ENCODE peak calls at places on chromosome 17, in eight cellular contexts. D, O, H, F, Y, M, I and X are unnamed samples.
A peak's percentile ranks its signal among the peaks of the same experiment; 100 is the strongest.

GRCh38 chr17:33974276-33974675 is 280.8 kb upstream of the CCL2 start:
- DNase-seq in D (no peak), O (no peak), H (no peak), F (no peak), Y (no peak), M (no peak), I (no peak), X (no peak)

GRCh38 chr17:79874329-79874981 is 35.2 kb upstream of the CBX4 start:
- DNase-seq in D (no peak), O (peak; percentile 53), H (peak; percentile 55), F (no peak), Y (no peak), M (no peak), I (peak; percentile 51), X (no peak)

GRCh38 chr17:4901108-4901647 is 1.7 kb downstream of the CHRNE start:
- DNase-seq in D (no peak), O (no peak), H (no peak), F (no peak), Y (no peak), M (no peak), I (no peak), X (no peak)

GRCh38 chr17:948284-948852 is 31.2 kb downstream of the NXN start:
- DNase-seq in D (peak; percentile 55), O (no peak), H (no peak), F (peak; percentile 50), Y (no peak), M (no peak), I (no peak), X (no peak)

GRCh38 chr17:1460233-1460632 is 4.2 kb upstream of the CRK start:
- DNase-seq in D (no peak), O (peak; percentile 75), H (peak; percentile 73), F (peak; percentile 58), Y (no peak), M (no peak), I (no peak), X (peak; percentile 70)

GRCh38 chr17:32954477-32954876 is 26.5 kb downstream of the TMEM98 start:
- DNase-seq in D (no peak), O (no peak), H (peak; percentile 85), F (no peak), Y (no peak), M (no peak), I (no peak), X (peak; percentile 60)

GRCh38 chr17:5122586-5123342 is 6.9 kb downstream of the USP6 start:
- DNase-seq in D (peak; percentile 49), O (no peak), H (peak; percentile 67), F (no peak), Y (no peak), M (no peak), I (no peak), X (peak; percentile 44)

GRCh38 chr17:58318065-58318481 is 10.5 kb downstream of the TSPOAP1 start:
- DNase-seq in D (no peak), O (no peak), H (no peak), F (no peak), Y (no peak), M (no peak), I (no peak), X (peak; percentile 36)

GRCh38 chr17:8154608-8155152 is 2.5 kb upstream of the PER1 start:
- DNase-seq in D (no peak), O (no peak), H (no peak), F (no peak), Y (no peak), M (no peak), I (no peak), X (no peak)

GRCh38 chr17:46057366-46057765 is 58.3 kb downstream of the STH start:
- DNase-seq in D (no peak), O (no peak), H (no peak), F (no peak), Y (no peak), M (no peak), I (no peak), X (no peak)

GRCh38 chr17:78116411-78116810 is 12.1 kb downstream of the TMC6 start:
- DNase-seq in D (no peak), O (no peak), H (no peak), F (no peak), Y (no peak), M (no peak), I (no peak), X (no peak)

GRCh38 chr17:38511126-38512108 is 83.2 kb downstream of the ARHGAP23 start:
- DNase-seq in D (peak; percentile 18), O (peak; percentile 94), H (no peak), F (peak; percentile 39), Y (peak; percentile 28), M (no peak), I (no peak), X (no peak)

GRCh38 chr17:15239471-15239870 is 25.7 kb downstream of the PMP22 start:
- DNase-seq in D (no peak), O (no peak), H (no peak), F (no peak), Y (no peak), M (no peak), I (no peak), X (no peak)

GRCh38 chr17:57995076-57995956 is 7.3 kb upstream of the VEZF1 start:
- DNase-seq in D (peak; percentile 51), O (peak; percentile 81), H (peak; percentile 84), F (peak; percentile 81), Y (no peak), M (peak; percentile 11), I (peak; percentile 67), X (peak; percentile 70)

GRCh38 chr17:51017270-51017669 is 103.4 kb downstream of the SPAG9 start:
- DNase-seq in D (no peak), O (no peak), H (no peak), F (no peak), Y (no peak), M (no peak), I (no peak), X (no peak)

GRCh38 chr17:74566132-74566753 is 1.1 kb downstream of the CD300H start:
- DNase-seq in D (peak; percentile 59), O (peak; percentile 52), H (peak; percentile 61), F (no peak), Y (no peak), M (no peak), I (peak; percentile 26), X (no peak)

GRCh38 chr17:77959926-77960521 is 1.5 kb downstream of the TNRC6C start:
- DNase-seq in D (no peak), O (no peak), H (peak; percentile 11), F (no peak), Y (no peak), M (no peak), I (no peak), X (no peak)

GRCh38 chr17:73989671-73990070 is 213.8 kb upstream of the RPL38 start:
- DNase-seq in D (no peak), O (no peak), H (no peak), F (no peak), Y (no peak), M (no peak), I (no peak), X (no peak)

GRCh38 chr17:57572062-57572461 is 173.0 kb downstream of the CCDC182 start:
- DNase-seq in D (no peak), O (no peak), H (no peak), F (no peak), Y (no peak), M (no peak), I (no peak), X (no peak)

GRCh38 chr17:65413390-65413789 is 148.1 kb downstream of the AXIN2 start:
- DNase-seq in D (no peak), O (no peak), H (no peak), F (no peak), Y (no peak), M (no peak), I (no peak), X (no peak)

GRCh38 chr17:7313028-7313889 is 1.9 kb downstream of the GPS2 start:
- DNase-seq in D (no peak), O (peak; percentile 57), H (no peak), F (no peak), Y (no peak), M (no peak), I (no peak), X (no peak)

GRCh38 chr17:9839433-9839832 is 13.7 kb downstream of the GLP2R start:
- DNase-seq in D (no peak), O (no peak), H (no peak), F (no peak), Y (no peak), M (no peak), I (no peak), X (no peak)

GRCh38 chr17:40648326-40648968 is 829 bp upstream of the SMARCE1 start:
- DNase-seq in D (no peak), O (no peak), H (peak; percentile 10), F (peak; percentile 19), Y (no peak), M (no peak), I (no peak), X (no peak)

GRCh38 chr17:45160505-45161287 is 979 bp upstream of the HEXIM2 start:
- DNase-seq in D (peak; percentile 83), O (no peak), H (peak; percentile 91), F (peak; percentile 75), Y (no peak), M (peak; percentile 35), I (peak; percentile 62), X (peak; percentile 73)

GRCh38 chr17:12738624-12739023 is 50.7 kb upstream of the ARHGAP44 start:
- DNase-seq in D (no peak), O (no peak), H (no peak), F (no peak), Y (no peak), M (no peak), I (no peak), X (no peak)

GRCh38 chr17:4679652-4680051 is 24.3 kb downstream of the PELP1 start:
- DNase-seq in D (no peak), O (peak; percentile 51), H (peak; percentile 83), F (no peak), Y (no peak), M (no peak), I (no peak), X (no peak)

GRCh38 chr17:55444471-55445441 is 23.1 kb upstream of the MMD start:
- DNase-seq in D (no peak), O (no peak), H (no peak), F (peak; percentile 33), Y (no peak), M (no peak), I (no peak), X (no peak)

GRCh38 chr17:266219-266618 is 84.8 kb upstream of the DOC2B start:
- DNase-seq in D (no peak), O (no peak), H (no peak), F (no peak), Y (no peak), M (no peak), I (no peak), X (peak; percentile 18)

GRCh38 chr17:39601758-39602532 is 5.8 kb downstream of the NEUROD2 start:
- DNase-seq in D (no peak), O (no peak), H (no peak), F (no peak), Y (no peak), M (no peak), I (no peak), X (no peak)

GRCh38 chr17:2828396-2829038 is 32.3 kb downstream of the RAP1GAP2 start:
- DNase-seq in D (peak; percentile 93), O (peak; percentile 88), H (peak; percentile 85), F (no peak), Y (no peak), M (peak; percentile 57), I (peak; percentile 70), X (peak; percentile 69)

GRCh38 chr17:58601976-58602375 is 87.5 kb upstream of the MTMR4 start:
- DNase-seq in D (no peak), O (no peak), H (no peak), F (no peak), Y (no peak), M (no peak), I (no peak), X (no peak)

GRCh38 chr17:71656987-71657858 is 463.6 kb upstream of the SOX9 start:
- DNase-seq in D (no peak), O (no peak), H (no peak), F (no peak), Y (no peak), M (no peak), I (no peak), X (no peak)

GRCh38 chr17:30378191-30378796 is 433 bp upstream of the CPD start:
- DNase-seq in D (peak; percentile 23), O (no peak), H (peak; percentile 34), F (peak; percentile 2), Y (no peak), M (peak; percentile 16), I (peak; percentile 33), X (no peak)

GRCh38 chr17:80018917-80019651 is 16.6 kb downstream of the TBC1D16 start:
- DNase-seq in D (no peak), O (no peak), H (no peak), F (peak; percentile 50), Y (no peak), M (no peak), I (no peak), X (no peak)